ENCODE peak calls at places on chromosomes 12 and 14, in four cellular contexts. S is effector CD4-positive, alpha-beta T cell; R is ACHN; V is activated T-helper 1 cell treated with Interleukin-2 at 50 U/mL for 16 hours. T is an unnamed sample.

GRCh38 chr14:50542941-50543418 is 10.6 kb upstream of the MAP4K5 start:
- DNase-seq in S (peak), V (no peak), R (peak), T (peak)

GRCh38 chr14:100336618-100337530 is 13.7 kb downstream of the SLC25A47 start:
- DNase-seq in S (no peak), R (no peak), V (no peak), T (no peak)

GRCh38 chr12:52236386-52237050 is 3.5 kb downstream of the KRT7 start:
- DNase-seq in R (no peak), V (no peak), S (no peak), T (no peak)

GRCh38 chr14:98548071-98548686 is 723.8 kb downstream of the BCL11B start:
- DNase-seq in V (no peak), S (no peak), R (no peak), T (no peak)

GRCh38 chr14:52286659-52287649 is 19.5 kb downstream of the PTGDR start:
- DNase-seq in S (no peak), V (no peak), R (no peak), T (no peak)

GRCh38 chr12:122407208-122407607 is 15.3 kb downstream of the CLIP1 start:
- DNase-seq in S (no peak), R (no peak), V (no peak), T (no peak)

GRCh38 chr12:40312196-40312595 is 87.4 kb downstream of the LRRK2 start:
- DNase-seq in R (no peak), V (no peak), S (no peak), T (no peak)

GRCh38 chr14:92633274-92633616 is 115.2 kb downstream of the LGMN start:
- DNase-seq in S (no peak), V (no peak), R (no peak), T (no peak)

GRCh38 chr14:96497087-96497486 is 5.1 kb upstream of the PAPOLA start:
- DNase-seq in V (no peak), R (no peak), S (no peak), T (no peak)

GRCh38 chr12:103886398-103886797 is 43.8 kb upstream of the HSP90B1 start:
- DNase-seq in V (no peak), R (no peak), S (no peak), T (no peak)

GRCh38 chr14:104930526-104931322 is 6.0 kb downstream of the PLD4 start:
- DNase-seq in R (no peak), V (no peak), S (no peak), T (no peak)

GRCh38 chr12:113103756-113104450 is 31.7 kb downstream of the RASAL1 start:
- DNase-seq in S (peak), R (no peak), V (peak), T (no peak)

GRCh38 chr14:59215353-59215752 is 26.9 kb downstream of the DAAM1 start:
- DNase-seq in S (no peak), V (no peak), R (no peak), T (peak)

GRCh38 chr12:107449891-107450290 is 235.7 kb upstream of the PWP1 start:
- DNase-seq in V (no peak), R (no peak), S (no peak), T (peak)

GRCh38 chr12:83514372-83514771 is 827.7 kb downstream of the TMTC2 start:
- DNase-seq in S (no peak), R (no peak), V (no peak), T (no peak)

GRCh38 chr14:103629503-103630121 is 601 bp downstream of the KLC1 start:
- DNase-seq in V (peak), S (peak), R (peak), T (peak)

GRCh38 chr12:578743-579449 is 84.3 kb downstream of the NINJ2 start:
- DNase-seq in V (no peak), S (no peak), R (no peak), T (no peak)

GRCh38 chr12:10753066-10753465 is 29.9 kb upstream of the YBX3 start:
- DNase-seq in V (no peak), S (no peak), R (no peak), T (peak)

GRCh38 chr14:41521891-41522290 is 84.8 kb upstream of the LRFN5 start:
- DNase-seq in S (no peak), R (no peak), V (no peak), T (no peak)

GRCh38 chr12:106840217-106840616 is 65.7 kb downstream of the RIC8B start:
- DNase-seq in S (no peak), V (no peak), R (peak), T (peak)

GRCh38 chr12:77104792-77105191 is 39.4 kb upstream of the E2F7 start:
- DNase-seq in S (no peak), V (no peak), R (peak), T (peak)

GRCh38 chr14:48937796-48938195 is 648.4 kb downstream of the RPS29 start:
- DNase-seq in S (no peak), V (no peak), R (no peak), T (no peak)

GRCh38 chr12:84840356-84840755 is 72.2 kb downstream of the SLC6A15 start:
- DNase-seq in S (no peak), R (no peak), V (no peak), T (peak)

GRCh38 chr12:110379201-110379600 is 24.3 kb downstream of the ANAPC7 start:
- DNase-seq in V (no peak), S (no peak), R (no peak), T (no peak)